ENCODE peak calls at places on chromosomes 11 and 22, in nine cellular contexts. One of them, this sample, is unnamed.

GRCh38 chr11:63490551-63491239 is at the start of gene PLAAT5:
- DNase-seq in K562: no peak
- DNase-seq in GM23338: peak
- DNase-seq in HepG2: no peak
- DNase-seq in HCT116: no peak
- DNase-seq in astrocyte: no peak
- DNase-seq in fibroblast of lung: peak
- DNase-seq in GM23248: peak
- DNase-seq in GM12878: no peak
- DNase-seq in this sample: peak

GRCh38 chr22:19066531-19067271 is 55.5 kb downstream of the DGCR2 start:
- DNase-seq in K562: no peak
- DNase-seq in fibroblast of lung: peak
- DNase-seq in GM23338: no peak
- DNase-seq in GM12878: no peak
- DNase-seq in GM23248: peak
- DNase-seq in HCT116: no peak
- DNase-seq in astrocyte: peak
- DNase-seq in HepG2: no peak
- DNase-seq in this sample: no peak

GRCh38 chr22:49367016-49367697 is 460.5 kb downstream of the BRD1 start:
- DNase-seq in fibroblast of lung: no peak
- DNase-seq in HepG2: no peak
- DNase-seq in GM23248: no peak
- DNase-seq in astrocyte: no peak
- DNase-seq in GM12878: no peak
- DNase-seq in K562: no peak
- DNase-seq in HCT116: no peak
- DNase-seq in GM23338: no peak
- DNase-seq in this sample: peak

GRCh38 chr22:38872831-38873248 is 824 bp upstream of the CBX6 start:
- DNase-seq in fibroblast of lung: peak
- DNase-seq in HCT116: no peak
- DNase-seq in GM23248: peak
- DNase-seq in astrocyte: no peak
- DNase-seq in HepG2: no peak
- DNase-seq in GM12878: no peak
- DNase-seq in GM23338: peak
- DNase-seq in K562: peak
- DNase-seq in this sample: peak

GRCh38 chr11:120354068-120354467 is 17.9 kb downstream of the ARHGEF12 start:
- DNase-seq in astrocyte: peak
- DNase-seq in HCT116: no peak
- DNase-seq in K562: no peak
- DNase-seq in GM23248: no peak
- DNase-seq in GM23338: no peak
- DNase-seq in HepG2: no peak
- DNase-seq in GM12878: no peak
- DNase-seq in fibroblast of lung: no peak
- DNase-seq in this sample: no peak

GRCh38 chr22:45866398-45867117 is 110.4 kb downstream of the WNT7B start:
- DNase-seq in fibroblast of lung: no peak
- DNase-seq in GM23338: peak
- DNase-seq in GM23248: no peak
- DNase-seq in K562: no peak
- DNase-seq in GM12878: no peak
- DNase-seq in HCT116: no peak
- DNase-seq in HepG2: no peak
- DNase-seq in astrocyte: no peak
- DNase-seq in this sample: peak

GRCh38 chr22:29073618-29074275 is 912 bp downstream of the KREMEN1 start:
- DNase-seq in GM23338: peak
- DNase-seq in K562: peak
- DNase-seq in GM23248: peak
- DNase-seq in fibroblast of lung: peak
- DNase-seq in HCT116: no peak
- DNase-seq in HepG2: peak
- DNase-seq in astrocyte: no peak
- DNase-seq in GM12878: no peak
- DNase-seq in this sample: peak

GRCh38 chr22:28014141-28015055 is 95.3 kb upstream of the PITPNB start:
- DNase-seq in GM23338: no peak
- DNase-seq in K562: no peak
- DNase-seq in GM12878: no peak
- DNase-seq in GM23248: no peak
- DNase-seq in HCT116: no peak
- DNase-seq in fibroblast of lung: no peak
- DNase-seq in astrocyte: no peak
- DNase-seq in HepG2: no peak
- DNase-seq in this sample: peak

GRCh38 chr11:72242141-72242540 is 1.8 kb downstream of the PHOX2A start:
- DNase-seq in K562: no peak
- DNase-seq in GM12878: no peak
- DNase-seq in fibroblast of lung: no peak
- DNase-seq in GM23248: no peak
- DNase-seq in HepG2: no peak
- DNase-seq in HCT116: no peak
- DNase-seq in GM23338: no peak
- DNase-seq in astrocyte: no peak
- DNase-seq in this sample: no peak

GRCh38 chr11:72241290-72241781 is 2.6 kb downstream of the PHOX2A start:
- DNase-seq in HepG2: no peak
- DNase-seq in GM23248: no peak
- DNase-seq in K562: no peak
- DNase-seq in HCT116: no peak
- DNase-seq in GM12878: no peak
- DNase-seq in GM23338: peak
- DNase-seq in fibroblast of lung: no peak
- DNase-seq in astrocyte: no peak
- DNase-seq in this sample: peak

GRCh38 chr11:72244317-72245231 is 598 bp upstream of the PHOX2A start:
- DNase-seq in fibroblast of lung: no peak
- DNase-seq in K562: no peak
- DNase-seq in astrocyte: no peak
- DNase-seq in HCT116: no peak
- DNase-seq in HepG2: no peak
- DNase-seq in GM23338: peak
- DNase-seq in GM12878: no peak
- DNase-seq in GM23248: no peak
- DNase-seq in this sample: peak

GRCh38 chr11:72243567-72244316 is at the start of gene PHOX2A:
- DNase-seq in K562: no peak
- DNase-seq in HepG2: no peak
- DNase-seq in GM12878: no peak
- DNase-seq in GM23338: peak
- DNase-seq in fibroblast of lung: no peak
- DNase-seq in astrocyte: no peak
- DNase-seq in HCT116: no peak
- DNase-seq in GM23248: no peak
- DNase-seq in this sample: peak

DNA sequence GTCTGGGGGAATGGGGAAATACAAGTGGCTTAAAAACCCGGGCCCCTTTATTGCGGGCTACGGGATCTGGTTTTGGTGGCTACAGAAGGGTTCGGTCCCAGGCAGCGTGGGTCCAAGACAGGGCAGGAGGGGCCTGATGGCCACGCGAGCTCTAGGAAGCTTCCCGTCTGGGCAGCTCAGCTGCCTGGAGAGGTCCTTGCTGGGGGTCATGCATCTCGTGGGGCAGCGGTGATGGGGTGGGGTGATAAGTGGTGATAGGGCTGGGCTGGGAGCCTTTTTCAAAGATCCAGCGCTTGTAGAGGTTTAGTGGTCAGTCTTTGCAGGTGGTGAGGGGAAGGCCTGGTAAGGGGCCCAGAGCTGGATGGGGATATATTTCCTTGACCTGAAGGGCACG is 806 bp downstream of the PHOX2A start:
- DNase-seq in astrocyte: no peak
- DNase-seq in GM12878: no peak
- DNase-seq in K562: no peak
- DNase-seq in GM23338: no peak
- DNase-seq in fibroblast of lung: no peak
- DNase-seq in GM23248: no peak
- DNase-seq in HCT116: no peak
- DNase-seq in HepG2: no peak
- DNase-seq in this sample: no peak
- TF ChIP-seq EZH2 in astrocyte: no peak
- TF ChIP-seq EZH2 in GM12878: no peak
- TF ChIP-seq EZH2 in K562: no peak
- TF ChIP-seq EZH2 in GM23338: no peak
- TF ChIP-seq EZH2 in fibroblast of lung: no peak
- TF ChIP-seq EZH2 in GM23248: no peak
- TF ChIP-seq EZH2 in HCT116: no peak
- TF ChIP-seq EZH2 in HepG2: no peak
- TF ChIP-seq EZH2 in this sample: peak

GRCh38 chr22:34850010-34850409 is 215.9 kb upstream of the ISX start:
- DNase-seq in GM12878: no peak
- DNase-seq in HepG2: no peak
- DNase-seq in fibroblast of lung: no peak
- DNase-seq in GM23248: no peak
- DNase-seq in GM23338: no peak
- DNase-seq in astrocyte: peak
- DNase-seq in HCT116: no peak
- DNase-seq in K562: no peak
- DNase-seq in this sample: no peak

GRCh38 chr22:34858026-34858425 is 207.9 kb upstream of the ISX start:
- DNase-seq in K562: no peak
- DNase-seq in GM12878: no peak
- DNase-seq in HCT116: no peak
- DNase-seq in GM23338: no peak
- DNase-seq in GM23248: no peak
- DNase-seq in astrocyte: no peak
- DNase-seq in HepG2: no peak
- DNase-seq in fibroblast of lung: no peak
- DNase-seq in this sample: no peak

GRCh38 chr22:34855471-34855870 is 210.5 kb upstream of the ISX start:
- DNase-seq in GM12878: no peak
- DNase-seq in HCT116: no peak
- DNase-seq in K562: no peak
- DNase-seq in GM23338: no peak
- DNase-seq in astrocyte: no peak
- DNase-seq in fibroblast of lung: no peak
- DNase-seq in HepG2: no peak
- DNase-seq in GM23248: no peak
- DNase-seq in this sample: no peak

GRCh38 chr22:34847072-34847471 is 218.9 kb upstream of the ISX start:
- DNase-seq in K562: no peak
- DNase-seq in fibroblast of lung: no peak
- DNase-seq in HCT116: no peak
- DNase-seq in GM23248: no peak
- DNase-seq in GM12878: peak
- DNase-seq in astrocyte: peak
- DNase-seq in HepG2: no peak
- DNase-seq in GM23338: no peak
- DNase-seq in this sample: no peak

DNA sequence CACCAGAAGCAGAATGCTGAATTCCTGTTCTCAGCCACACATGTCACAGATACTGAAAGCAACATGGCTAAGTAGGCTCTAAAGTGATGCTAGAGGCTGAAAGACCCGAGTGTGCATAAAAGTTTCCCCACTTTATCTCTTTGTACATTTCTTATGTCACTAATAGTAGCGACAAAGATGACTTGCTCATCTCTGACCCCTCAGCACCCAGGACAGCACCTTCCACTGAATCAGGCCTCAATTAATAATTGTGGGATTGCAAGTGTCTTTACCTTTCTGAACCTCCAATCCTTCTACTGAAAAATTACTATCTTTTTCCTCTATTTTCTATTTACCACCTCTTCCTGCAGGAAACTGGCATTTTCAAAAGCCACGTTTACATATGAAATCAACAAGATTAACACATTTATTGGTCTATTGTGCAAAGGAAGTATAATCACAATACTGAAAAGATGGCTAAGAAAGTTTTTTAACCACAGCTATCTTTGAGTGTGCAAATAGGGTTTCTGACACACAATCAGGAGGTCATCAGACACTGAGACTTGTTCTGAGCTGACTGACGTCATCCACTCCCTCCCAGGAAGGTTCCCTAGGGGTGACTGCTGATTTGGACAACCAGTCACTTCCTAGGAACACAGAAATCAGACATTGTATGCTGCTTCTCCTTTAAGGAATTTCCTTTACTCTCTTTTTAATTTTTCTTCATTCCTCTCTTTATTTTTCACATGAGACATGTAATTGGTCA is 213.9 kb upstream of the ISX start:
- DNase-seq in fibroblast of lung: no peak
- DNase-seq in HCT116: no peak
- DNase-seq in GM23248: no peak
- DNase-seq in GM12878: no peak
- DNase-seq in K562: no peak
- DNase-seq in HepG2: no peak
- DNase-seq in GM23338: peak
- DNase-seq in astrocyte: no peak
- DNase-seq in this sample: peak
- TF ChIP-seq EZH2 in fibroblast of lung: no peak
- TF ChIP-seq EZH2 in HCT116: no peak
- TF ChIP-seq EZH2 in GM23248: no peak
- TF ChIP-seq EZH2 in GM12878: no peak
- TF ChIP-seq EZH2 in K562: no peak
- TF ChIP-seq EZH2 in HepG2: no peak
- TF ChIP-seq EZH2 in GM23338: no peak
- TF ChIP-seq EZH2 in astrocyte: no peak
- TF ChIP-seq EZH2 in this sample: no peak

DNA sequence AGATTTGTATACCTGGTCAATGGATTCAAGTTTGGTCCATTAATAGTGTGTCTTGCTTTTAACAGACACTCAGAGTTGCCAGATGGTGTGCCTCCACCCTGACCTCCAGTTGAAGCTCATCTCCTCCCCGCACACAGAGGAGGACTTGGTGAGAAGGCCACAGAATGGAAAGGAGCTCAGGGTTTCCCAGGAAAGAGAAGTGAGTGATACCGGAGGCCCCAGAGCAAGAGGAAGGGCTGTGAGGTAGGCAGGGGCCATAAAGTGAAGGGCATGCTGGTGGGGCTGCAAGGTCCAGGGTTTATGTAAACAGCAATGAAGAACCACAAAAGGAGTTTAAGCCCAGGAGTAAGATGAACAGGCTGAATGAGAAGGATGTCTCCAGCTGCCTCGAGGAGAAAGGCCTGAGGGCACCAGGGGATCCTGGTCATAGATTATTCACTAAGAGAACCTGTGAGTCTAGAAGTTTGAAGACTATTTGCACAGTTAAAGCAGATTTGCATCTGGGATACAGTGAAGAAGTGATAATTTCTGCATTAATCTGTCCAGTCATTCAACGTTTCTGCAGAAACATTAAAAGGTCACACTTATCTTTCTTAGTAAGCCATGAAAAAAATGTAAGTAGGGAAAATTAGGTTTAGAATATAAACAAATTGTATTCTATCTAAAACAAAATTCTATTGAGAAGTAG is 67.5 kb upstream of the VPREB1 start:
- DNase-seq in GM12878: no peak
- DNase-seq in GM23248: no peak
- DNase-seq in HepG2: no peak
- DNase-seq in HCT116: no peak
- DNase-seq in fibroblast of lung: no peak
- DNase-seq in K562: no peak
- DNase-seq in astrocyte: no peak
- DNase-seq in GM23338: no peak
- DNase-seq in this sample: no peak
- TF ChIP-seq EZH2 in GM12878: no peak
- TF ChIP-seq EZH2 in GM23248: no peak
- TF ChIP-seq EZH2 in HepG2: no peak
- TF ChIP-seq EZH2 in HCT116: no peak
- TF ChIP-seq EZH2 in fibroblast of lung: no peak
- TF ChIP-seq EZH2 in K562: no peak
- TF ChIP-seq EZH2 in astrocyte: no peak
- TF ChIP-seq EZH2 in GM23338: no peak
- TF ChIP-seq EZH2 in this sample: no peak

GRCh38 chr11:34492806-34493414 is 20.7 kb downstream of the ELF5 start:
- DNase-seq in GM23248: peak
- DNase-seq in HCT116: peak
- DNase-seq in astrocyte: peak
- DNase-seq in K562: peak
- DNase-seq in HepG2: peak
- DNase-seq in GM23338: peak
- DNase-seq in fibroblast of lung: peak
- DNase-seq in GM12878: no peak
- DNase-seq in this sample: peak
- TF ChIP-seq EZH2 in GM23248: no peak
- TF ChIP-seq EZH2 in HCT116: no peak
- TF ChIP-seq EZH2 in astrocyte: no peak
- TF ChIP-seq EZH2 in K562: no peak
- TF ChIP-seq EZH2 in HepG2: no peak
- TF ChIP-seq EZH2 in GM23338: no peak
- TF ChIP-seq EZH2 in fibroblast of lung: no peak
- TF ChIP-seq EZH2 in GM12878: no peak
- TF ChIP-seq EZH2 in this sample: no peak

This sample was measured in neural progenitor cell.